ENCODE peak calls at places on chromosomes 6 and 20, in four cellular contexts. One of them, this sample, is unnamed.

GRCh38 chr6:28863607-28864320 is 60.0 kb downstream of the TRIM27 start:
- DNase-seq in lung: peak; percentile 78
- DNase-seq in H1: no peak
- DNase-seq in astrocyte: peak; percentile 55
- DNase-seq in this sample: peak; percentile 46

GRCh38 chr6:129755787-129756186 is 45.8 kb upstream of the ARHGAP18 start:
- DNase-seq in lung: no peak
- DNase-seq in H1: no peak
- DNase-seq in astrocyte: no peak
- DNase-seq in this sample: no peak

GRCh38 chr20:47273591-47274235 is 82.8 kb downstream of the ZMYND8 start:
- DNase-seq in lung: no peak
- DNase-seq in H1: no peak
- DNase-seq in astrocyte: peak; percentile 81
- DNase-seq in this sample: no peak

GRCh38 chr6:111563581-111563980 is 42.1 kb downstream of the TRAF3IP2 start:
- DNase-seq in lung: no peak
- DNase-seq in H1: no peak
- DNase-seq in astrocyte: no peak
- DNase-seq in this sample: no peak

GRCh38 chr20:36872857-36873256 is 3.1 kb upstream of the TLDC2 start:
- DNase-seq in lung: no peak
- DNase-seq in H1: no peak
- DNase-seq in astrocyte: no peak
- DNase-seq in this sample: peak; percentile 56

GRCh38 chr20:61951695-61952533 is 113.8 kb downstream of the TAF4 start:
- DNase-seq in lung: no peak
- DNase-seq in H1: peak; percentile 36
- DNase-seq in astrocyte: peak; percentile 15
- DNase-seq in this sample: no peak

GRCh38 chr6:119231394-119231793 is 118.2 kb downstream of the MAN1A1 start:
- DNase-seq in lung: no peak
- DNase-seq in H1: no peak
- DNase-seq in astrocyte: no peak
- DNase-seq in this sample: no peak

GRCh38 chr6:14787677-14788076 is 458.2 kb upstream of the JARID2 start:
- DNase-seq in lung: no peak
- DNase-seq in H1: no peak
- DNase-seq in astrocyte: no peak
- DNase-seq in this sample: no peak

GRCh38 chr20:44526129-44526528 is 4.3 kb upstream of the SERINC3 start:
- DNase-seq in lung: no peak
- DNase-seq in H1: no peak
- DNase-seq in astrocyte: peak; percentile 67
- DNase-seq in this sample: no peak

GRCh38 chr6:108120311-108120710 is 45.5 kb upstream of the NR2E1 start:
- DNase-seq in lung: no peak
- DNase-seq in H1: no peak
- DNase-seq in astrocyte: no peak
- DNase-seq in this sample: no peak

GRCh38 chr6:36334832-36335459 is 1.7 kb downstream of the BNIP5 start:
- DNase-seq in lung: no peak
- DNase-seq in H1: no peak
- DNase-seq in astrocyte: no peak
- DNase-seq in this sample: no peak

GRCh38 chr6:152155792-152156191 is 348.3 kb downstream of the ESR1 start:
- DNase-seq in lung: no peak
- DNase-seq in H1: no peak
- DNase-seq in astrocyte: no peak
- DNase-seq in this sample: no peak

GRCh38 chr6:16688984-16689636 is 72.2 kb downstream of the ATXN1 start:
- DNase-seq in lung: no peak
- DNase-seq in H1: no peak
- DNase-seq in astrocyte: peak; percentile 92
- DNase-seq in this sample: no peak

GRCh38 chr6:160951187-160952030 is 40.2 kb upstream of the MAP3K4 start:
- DNase-seq in lung: no peak
- DNase-seq in H1: no peak
- DNase-seq in astrocyte: no peak
- DNase-seq in this sample: no peak

GRCh38 chr20:8721098-8721497 is 347.8 kb upstream of the PLCB4 start:
- DNase-seq in lung: no peak
- DNase-seq in H1: no peak
- DNase-seq in astrocyte: peak; percentile 33
- DNase-seq in this sample: peak; percentile 19

GRCh38 chr6:18022398-18023231 is 35.2 kb upstream of the KIF13A start:
- DNase-seq in lung: no peak
- DNase-seq in H1: peak; percentile 72
- DNase-seq in astrocyte: peak; percentile 80
- DNase-seq in this sample: no peak

GRCh38 chr20:22824077-22824476 is 211.0 kb upstream of the SSTR4 start:
- DNase-seq in lung: no peak
- DNase-seq in H1: no peak
- DNase-seq in astrocyte: no peak
- DNase-seq in this sample: no peak

GRCh38 chr20:47557791-47558190 is 56.1 kb downstream of the NCOA3 start:
- DNase-seq in lung: no peak
- DNase-seq in H1: no peak
- DNase-seq in astrocyte: no peak
- DNase-seq in this sample: no peak

GRCh38 chr6:75657327-75657726 is 55.6 kb downstream of the SENP6 start:
- DNase-seq in lung: no peak
- DNase-seq in H1: no peak
- DNase-seq in astrocyte: no peak
- DNase-seq in this sample: no peak

GRCh38 chr20:50601511-50602431 is 89.6 kb downstream of the RIPOR3 start:
- DNase-seq in lung: no peak
- DNase-seq in H1: no peak
- DNase-seq in astrocyte: no peak
- DNase-seq in this sample: no peak

GRCh38 chr20:34525709-34526416 is 9.6 kb downstream of the DYNLRB1 start:
- DNase-seq in lung: peak; percentile 86
- DNase-seq in H1: no peak
- DNase-seq in astrocyte: peak; percentile 98
- DNase-seq in this sample: peak; percentile 92

GRCh38 chr20:59385461-59385860 is 85.0 kb downstream of the EDN3 start:
- DNase-seq in lung: no peak
- DNase-seq in H1: no peak
- DNase-seq in astrocyte: no peak
- DNase-seq in this sample: no peak

GRCh38 chr20:59987135-59987534 is 28.9 kb downstream of the CDH26 start:
- DNase-seq in lung: no peak
- DNase-seq in H1: no peak
- DNase-seq in astrocyte: no peak
- DNase-seq in this sample: no peak

GRCh38 chr20:45157977-45158376 is 16.7 kb upstream of the PI3 start:
- DNase-seq in lung: no peak
- DNase-seq in H1: no peak
- DNase-seq in astrocyte: peak; percentile 81
- DNase-seq in this sample: no peak

GRCh38 chr6:26554669-26555504 is 16.7 kb downstream of the HMGN4 start:
- DNase-seq in lung: no peak
- DNase-seq in H1: no peak
- DNase-seq in astrocyte: peak; percentile 39
- DNase-seq in this sample: peak; percentile 34

GRCh38 chr6:24219670-24220069 is 93.7 kb downstream of the NRSN1 start:
- DNase-seq in lung: no peak
- DNase-seq in H1: no peak
- DNase-seq in astrocyte: no peak
- DNase-seq in this sample: no peak

GRCh38 chr6:122665929-122666328 is 55.7 kb downstream of the PKIB start:
- DNase-seq in lung: no peak
- DNase-seq in H1: no peak
- DNase-seq in astrocyte: no peak
- DNase-seq in this sample: no peak

GRCh38 chr6:75748743-75749538 is at the start of gene MYO6:
- DNase-seq in lung: peak; percentile 78
- DNase-seq in H1: peak; percentile 36
- DNase-seq in astrocyte: peak; percentile 45
- DNase-seq in this sample: peak; percentile 86

GRCh38 chr6:20769651-20770050 is 235.4 kb downstream of the CDKAL1 start:
- DNase-seq in lung: no peak
- DNase-seq in H1: no peak
- DNase-seq in astrocyte: no peak
- DNase-seq in this sample: no peak

GRCh38 chr6:68641172-68641571 is 6.1 kb downstream of the ADGRB3 start:
- DNase-seq in lung: no peak
- DNase-seq in H1: no peak
- DNase-seq in astrocyte: no peak
- DNase-seq in this sample: no peak
- H3K4me1 ChIP-seq in lung: no peaks in the 10 kb centered on the region
- H3K4me1 ChIP-seq in H1: peaks cover 4% of the 10 kb centered on the region
- H3K4me1 ChIP-seq in astrocyte: no peaks in the 10 kb centered on the region
- H3K4me1 ChIP-seq in this sample: no peaks in the 10 kb centered on the region

GRCh38 chr6:79869600-79870084 is 77.7 kb downstream of the ELOVL4 start:
- DNase-seq in lung: peak; percentile 77
- DNase-seq in H1: peak; percentile 59
- DNase-seq in astrocyte: peak; percentile 37
- DNase-seq in this sample: peak; percentile 71
- H3K4me3 ChIP-seq in lung: no peak overlapping the region
- H3K4me3 ChIP-seq in H1: no peak overlapping the region
- H3K4me3 ChIP-seq in astrocyte: peak overlapping the region; percentile 18
- H3K4me3 ChIP-seq in this sample: peak overlapping the region; percentile 46

DNA sequence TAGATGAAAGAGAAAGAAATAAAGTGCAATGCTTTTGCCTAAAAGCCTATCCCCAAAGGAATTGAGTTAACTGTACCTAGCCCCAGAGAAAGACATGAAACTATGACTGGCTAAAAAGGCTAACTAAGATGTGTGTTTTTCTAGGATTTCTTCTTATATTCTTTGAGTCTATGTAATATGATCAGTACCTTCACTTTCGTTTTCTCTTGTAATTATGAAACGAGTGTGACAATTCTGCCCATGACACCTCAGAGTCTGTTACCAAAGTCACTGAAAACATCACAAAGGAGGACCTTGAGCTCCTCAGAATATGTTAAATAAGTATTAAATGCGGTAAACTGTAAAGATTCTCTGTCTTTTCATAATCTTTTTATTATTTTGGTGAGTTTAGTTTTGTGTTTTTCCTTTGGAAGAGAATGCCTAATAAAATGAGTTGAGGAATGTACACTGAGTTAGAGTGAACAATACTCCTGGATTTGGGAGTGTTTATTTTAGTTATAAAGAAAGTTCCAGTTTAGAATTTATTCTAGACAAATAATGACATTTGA is 141.3 kb downstream of the FUT9 start:
- DNase-seq in lung: no peak
- DNase-seq in H1: no peak
- DNase-seq in astrocyte: no peak
- DNase-seq in this sample: no peak
- H3K36me3 ChIP-seq in lung: no peaks in the 10 kb centered on the region
- H3K36me3 ChIP-seq in H1: no peaks in the 10 kb centered on the region
- H3K36me3 ChIP-seq in astrocyte: no peaks in the 10 kb centered on the region
- H3K36me3 ChIP-seq in this sample: no peaks in the 10 kb centered on the region

DNA sequence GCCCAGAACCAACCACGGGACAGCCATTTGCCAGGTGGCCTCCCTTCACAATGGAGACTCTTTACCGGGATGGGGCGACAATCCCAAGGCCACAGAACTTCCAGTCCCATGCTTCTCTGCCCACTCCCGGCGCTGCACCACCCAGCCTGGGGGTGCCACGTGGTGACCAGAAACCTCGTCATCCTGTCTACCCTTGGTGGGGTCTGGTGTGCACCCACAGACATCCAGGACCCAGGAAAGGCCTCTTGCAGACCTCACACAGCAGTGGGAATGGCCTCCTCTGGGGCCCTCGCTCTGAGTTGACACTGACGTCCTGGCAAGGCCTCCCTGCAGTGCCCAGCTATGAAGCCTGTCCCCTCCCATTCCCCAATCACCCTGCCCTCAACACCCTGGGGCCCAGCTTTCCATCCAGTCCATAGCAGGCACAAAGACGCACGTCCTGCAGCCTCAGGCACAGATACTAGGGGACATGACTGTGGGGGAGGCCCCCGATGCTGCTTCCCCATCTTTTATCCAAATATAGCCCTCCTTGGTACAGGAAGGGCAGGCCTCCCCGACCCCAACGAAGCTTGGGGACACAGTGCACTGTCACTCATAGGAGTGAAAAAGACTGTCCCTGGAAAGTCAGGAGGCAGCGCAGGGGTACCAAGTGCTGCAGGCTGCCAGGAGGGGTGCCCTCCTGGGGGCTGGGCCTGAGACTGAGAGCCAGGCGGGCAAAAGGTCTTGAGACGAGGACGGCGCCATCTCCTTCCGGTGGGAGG is 7.1 kb downstream of the CST7 start:
- DNase-seq in lung: no peak
- DNase-seq in H1: no peak
- DNase-seq in astrocyte: no peak
- DNase-seq in this sample: no peak
- H3K4me1 ChIP-seq in lung: no peaks in the 10 kb centered on the region
- H3K4me1 ChIP-seq in H1: no peaks in the 10 kb centered on the region
- H3K4me1 ChIP-seq in astrocyte: no peaks in the 10 kb centered on the region
- H3K4me1 ChIP-seq in this sample: no peaks in the 10 kb centered on the region

GRCh38 chr20:48661575-48662473 is 166.0 kb downstream of the PREX1 start:
- DNase-seq in lung: no peak
- DNase-seq in H1: no peak
- DNase-seq in astrocyte: peak; percentile 53
- DNase-seq in this sample: no peak

GRCh38 chr20:48660788-48661187 is 167.0 kb downstream of the PREX1 start:
- DNase-seq in lung: no peak
- DNase-seq in H1: no peak
- DNase-seq in astrocyte: no peak
- DNase-seq in this sample: no peak

GRCh38 chr20:48658505-48658904 is 169.3 kb downstream of the PREX1 start:
- DNase-seq in lung: no peak
- DNase-seq in H1: no peak
- DNase-seq in astrocyte: no peak
- DNase-seq in this sample: no peak

GRCh38 chr20:48658198-48658476 is 169.7 kb downstream of the PREX1 start:
- DNase-seq in lung: no peak
- DNase-seq in H1: no peak
- DNase-seq in astrocyte: no peak
- DNase-seq in this sample: no peak

GRCh38 chr20:48659888-48660287 is 167.9 kb downstream of the PREX1 start:
- DNase-seq in lung: no peak
- DNase-seq in H1: no peak
- DNase-seq in astrocyte: no peak
- DNase-seq in this sample: no peak
- H3K4me3 ChIP-seq in lung: no peak overlapping the region
- H3K4me3 ChIP-seq in H1: no peak overlapping the region
- H3K4me3 ChIP-seq in astrocyte: no peak overlapping the region
- H3K4me3 ChIP-seq in this sample: no peak overlapping the region

This sample was measured in psoas muscle.